ENCODE peak calls at places on chromosomes 12 and 14, in four cellular contexts. One of them, this sample, is unnamed.

GRCh38 chr14:95507174-95507573 is 9.3 kb downstream of the SYNE3 start:
- DNase-seq in left ventricle myocardium inferior: peak; percentile 64
- DNase-seq in CD4-positive, alpha-beta T cell: no peak
- DNase-seq in left lung: peak; percentile 80
- DNase-seq in this sample: peak; percentile 41

GRCh38 chr14:72682188-72682587 is 211.7 kb downstream of the DPF3 start:
- DNase-seq in left lung: no peak
- DNase-seq in left ventricle myocardium inferior: no peak
- DNase-seq in CD4-positive, alpha-beta T cell: no peak
- DNase-seq in this sample: no peak

GRCh38 chr12:104602426-104602825 is 145.7 kb downstream of the CHST11 start:
- DNase-seq in CD4-positive, alpha-beta T cell: no peak
- DNase-seq in left lung: no peak
- DNase-seq in left ventricle myocardium inferior: no peak
- DNase-seq in this sample: no peak

GRCh38 chr14:24429395-24430142 is at the start of the genes CBLN3 and KHNYN:
- DNase-seq in CD4-positive, alpha-beta T cell: peak; percentile 84
- DNase-seq in left lung: peak; percentile 97
- DNase-seq in left ventricle myocardium inferior: peak; percentile 93
- DNase-seq in this sample: peak; percentile 88

GRCh38 chr12:19404232-19404880 is 34.9 kb upstream of the AEBP2 start:
- DNase-seq in CD4-positive, alpha-beta T cell: no peak
- DNase-seq in left lung: no peak
- DNase-seq in left ventricle myocardium inferior: no peak
- DNase-seq in this sample: no peak

GRCh38 chr12:45379261-45379660 is 163.4 kb downstream of the ANO6 start:
- DNase-seq in CD4-positive, alpha-beta T cell: no peak
- DNase-seq in left lung: no peak
- DNase-seq in left ventricle myocardium inferior: no peak
- DNase-seq in this sample: no peak

GRCh38 chr12:108609535-108610335 is 11.9 kb upstream of the TMEM119 start:
- DNase-seq in left lung: peak; percentile 77
- DNase-seq in CD4-positive, alpha-beta T cell: no peak
- DNase-seq in left ventricle myocardium inferior: peak; percentile 81
- DNase-seq in this sample: no peak

GRCh38 chr14:77889971-77890442 is 90.1 kb downstream of the ADCK1 start:
- DNase-seq in left ventricle myocardium inferior: no peak
- DNase-seq in left lung: no peak
- DNase-seq in CD4-positive, alpha-beta T cell: no peak
- DNase-seq in this sample: no peak

GRCh38 chr12:27534060-27534764 is 10.2 kb downstream of the PPFIBP1 start:
- DNase-seq in left lung: no peak
- DNase-seq in left ventricle myocardium inferior: no peak
- DNase-seq in CD4-positive, alpha-beta T cell: no peak
- DNase-seq in this sample: no peak

GRCh38 chr12:53712059-53712643 is 15.1 kb downstream of the CALCOCO1 start:
- DNase-seq in CD4-positive, alpha-beta T cell: no peak
- DNase-seq in left lung: no peak
- DNase-seq in left ventricle myocardium inferior: no peak
- DNase-seq in this sample: no peak

GRCh38 chr12:76670776-76671175 is 93.1 kb upstream of the ZDHHC17 start:
- DNase-seq in CD4-positive, alpha-beta T cell: no peak
- DNase-seq in left lung: no peak
- DNase-seq in left ventricle myocardium inferior: no peak
- DNase-seq in this sample: no peak

GRCh38 chr12:99146730-99147129 is 500.8 kb upstream of the GARIN6 start:
- DNase-seq in left ventricle myocardium inferior: no peak
- DNase-seq in CD4-positive, alpha-beta T cell: no peak
- DNase-seq in left lung: no peak
- DNase-seq in this sample: no peak

GRCh38 chr12:14239935-14240872 is 125.3 kb upstream of the ATF7IP start:
- DNase-seq in left ventricle myocardium inferior: no peak
- DNase-seq in left lung: no peak
- DNase-seq in CD4-positive, alpha-beta T cell: peak; percentile 5
- DNase-seq in this sample: no peak

GRCh38 chr12:41510470-41510869 is 322.4 kb downstream of the PDZRN4 start:
- DNase-seq in left lung: no peak
- DNase-seq in CD4-positive, alpha-beta T cell: no peak
- DNase-seq in left ventricle myocardium inferior: no peak
- DNase-seq in this sample: no peak

GRCh38 chr12:57769594-57769993 is 2.3 kb downstream of the METTL1 start:
- DNase-seq in CD4-positive, alpha-beta T cell: no peak
- DNase-seq in left ventricle myocardium inferior: no peak
- DNase-seq in left lung: no peak
- DNase-seq in this sample: no peak

GRCh38 chr12:107525063-107525718 is 160.4 kb upstream of the PWP1 start:
- DNase-seq in left ventricle myocardium inferior: no peak
- DNase-seq in left lung: no peak
- DNase-seq in CD4-positive, alpha-beta T cell: no peak
- DNase-seq in this sample: no peak

GRCh38 chr12:11716794-11717532 is 67.5 kb downstream of the ETV6 start:
- DNase-seq in left ventricle myocardium inferior: no peak
- DNase-seq in CD4-positive, alpha-beta T cell: no peak
- DNase-seq in left lung: no peak
- DNase-seq in this sample: no peak

GRCh38 chr14:68783408-68784297 is 9.2 kb downstream of the ZFP36L1 start:
- DNase-seq in left ventricle myocardium inferior: no peak
- DNase-seq in left lung: no peak
- DNase-seq in CD4-positive, alpha-beta T cell: no peak
- DNase-seq in this sample: peak; percentile 59

GRCh38 chr12:67331828-67332227 is 62.7 kb downstream of the CAND1 start:
- DNase-seq in CD4-positive, alpha-beta T cell: no peak
- DNase-seq in left lung: no peak
- DNase-seq in left ventricle myocardium inferior: no peak
- DNase-seq in this sample: no peak

GRCh38 chr12:99852666-99853065 is 132.1 kb downstream of the ANKS1B start:
- DNase-seq in left ventricle myocardium inferior: no peak
- DNase-seq in CD4-positive, alpha-beta T cell: no peak
- DNase-seq in left lung: no peak
- DNase-seq in this sample: no peak

GRCh38 chr14:101969480-101969879 is 5.1 kb downstream of the DYNC1H1 start:
- DNase-seq in left ventricle myocardium inferior: no peak
- DNase-seq in left lung: no peak
- DNase-seq in CD4-positive, alpha-beta T cell: no peak
- DNase-seq in this sample: no peak

GRCh38 chr12:77648716-77649115 is 182.0 kb upstream of the NAV3 start:
- DNase-seq in left lung: no peak
- DNase-seq in CD4-positive, alpha-beta T cell: no peak
- DNase-seq in left ventricle myocardium inferior: no peak
- DNase-seq in this sample: no peak

GRCh38 chr14:92951912-92952471 is 29.0 kb downstream of the CHGA start:
- DNase-seq in left lung: peak; percentile 94
- DNase-seq in left ventricle myocardium inferior: peak; percentile 82
- DNase-seq in CD4-positive, alpha-beta T cell: peak; percentile 77
- DNase-seq in this sample: peak; percentile 94

GRCh38 chr12:95767703-95768102 is 22.9 kb downstream of the NTN4 start:
- DNase-seq in left ventricle myocardium inferior: no peak
- DNase-seq in left lung: no peak
- DNase-seq in CD4-positive, alpha-beta T cell: no peak
- DNase-seq in this sample: no peak

GRCh38 chr12:60101715-60102114 is 505.9 kb downstream of the SLC16A7 start:
- DNase-seq in left lung: no peak
- DNase-seq in CD4-positive, alpha-beta T cell: no peak
- DNase-seq in left ventricle myocardium inferior: no peak
- DNase-seq in this sample: no peak

GRCh38 chr14:34299360-34299759 is 162.7 kb downstream of the SPTSSA start:
- DNase-seq in CD4-positive, alpha-beta T cell: no peak
- DNase-seq in left lung: no peak
- DNase-seq in left ventricle myocardium inferior: no peak
- DNase-seq in this sample: no peak

GRCh38 chr12:91178801-91179200 is 3.8 kb downstream of the DCN start:
- DNase-seq in left lung: no peak
- DNase-seq in CD4-positive, alpha-beta T cell: no peak
- DNase-seq in left ventricle myocardium inferior: no peak
- DNase-seq in this sample: no peak

GRCh38 chr14:90301580-90302181 is 30.1 kb downstream of the NRDE2 start:
- DNase-seq in left ventricle myocardium inferior: no peak
- DNase-seq in CD4-positive, alpha-beta T cell: no peak
- DNase-seq in left lung: no peak
- DNase-seq in this sample: no peak

GRCh38 chr14:93105362-93105761 is 10.4 kb downstream of the ITPK1 start:
- DNase-seq in CD4-positive, alpha-beta T cell: no peak
- DNase-seq in left ventricle myocardium inferior: peak; percentile 44
- DNase-seq in left lung: peak; percentile 91
- DNase-seq in this sample: no peak

GRCh38 chr14:53516261-53516774 is 363.2 kb upstream of the DDHD1 start:
- DNase-seq in left ventricle myocardium inferior: no peak
- DNase-seq in CD4-positive, alpha-beta T cell: no peak
- DNase-seq in left lung: no peak
- DNase-seq in this sample: no peak

GRCh38 chr12:54549774-54550451 is 512 bp downstream of the PDE1B start:
- DNase-seq in CD4-positive, alpha-beta T cell: peak; percentile 12
- DNase-seq in left ventricle myocardium inferior: no peak
- DNase-seq in left lung: no peak
- DNase-seq in this sample: no peak

GRCh38 chr12:6275609-6276246 is 34.8 kb upstream of the PLEKHG6 start:
- DNase-seq in CD4-positive, alpha-beta T cell: no peak
- DNase-seq in left lung: peak; percentile 38
- DNase-seq in left ventricle myocardium inferior: no peak
- DNase-seq in this sample: no peak

GRCh38 chr12:121668750-121669524 is 517 bp downstream of the MORN3 start:
- DNase-seq in left lung: no peak
- DNase-seq in CD4-positive, alpha-beta T cell: peak; percentile 57
- DNase-seq in left ventricle myocardium inferior: no peak
- DNase-seq in this sample: no peak

GRCh38 chr12:103524238-103524875 is 28.6 kb upstream of the C12orf42 start:
- DNase-seq in CD4-positive, alpha-beta T cell: no peak
- DNase-seq in left ventricle myocardium inferior: no peak
- DNase-seq in left lung: no peak
- DNase-seq in this sample: no peak

GRCh38 chr14:69662636-69663321 is 51.4 kb downstream of the SUSD6 start:
- DNase-seq in left lung: no peak
- DNase-seq in CD4-positive, alpha-beta T cell: no peak
- DNase-seq in left ventricle myocardium inferior: no peak
- DNase-seq in this sample: no peak

DNA sequence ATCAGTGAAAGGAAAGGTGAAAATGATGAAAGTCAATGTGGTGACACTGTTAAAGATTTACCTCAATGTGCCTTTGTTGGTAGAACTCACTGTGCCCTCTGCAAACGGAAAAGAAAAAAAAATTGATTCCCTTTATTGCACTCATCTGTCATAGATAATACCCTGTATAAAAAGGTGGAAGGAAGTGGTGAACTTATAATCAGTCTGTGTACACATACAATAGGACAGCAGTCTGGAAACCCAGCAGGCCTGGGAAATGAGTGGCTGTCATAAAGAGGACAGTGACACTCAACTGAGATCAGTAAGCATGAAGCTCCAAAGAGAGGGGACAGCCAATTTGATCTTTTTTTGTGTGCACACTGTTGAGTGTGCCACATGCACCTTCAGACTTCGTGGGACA is 364.7 kb downstream of the NOVA1 start:
- DNase-seq in left lung: no peak
- DNase-seq in CD4-positive, alpha-beta T cell: no peak
- DNase-seq in left ventricle myocardium inferior: no peak
- DNase-seq in this sample: no peak
- H3K9me3 ChIP-seq in left lung: no peaks in the 10 kb centered on the region
- H3K9me3 ChIP-seq in CD4-positive, alpha-beta T cell: peaks cover 3% of the 10 kb centered on the region
- H3K9me3 ChIP-seq in left ventricle myocardium inferior: no peaks in the 10 kb centered on the region
- H3K9me3 ChIP-seq in this sample: no peaks in the 10 kb centered on the region

DNA sequence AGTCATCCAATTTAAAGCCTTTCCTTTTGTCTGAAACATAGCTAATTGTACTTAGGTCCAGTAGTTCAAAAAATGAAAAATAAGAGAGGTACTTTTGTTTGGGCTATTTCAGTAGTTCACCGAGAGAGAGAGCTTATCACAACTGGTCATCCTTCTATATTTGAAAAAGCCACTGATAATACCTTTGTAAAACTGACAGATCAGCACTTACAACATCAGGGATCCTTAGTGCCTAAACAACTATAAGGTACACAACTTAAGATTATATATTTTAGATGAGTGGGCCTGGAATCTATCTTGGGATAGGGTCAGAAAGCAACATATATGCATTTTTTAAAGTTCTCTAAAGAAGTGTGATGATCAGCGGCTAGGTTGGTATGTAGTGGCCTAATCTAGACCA is 97.9 kb downstream of the SOX5 start:
- DNase-seq in left ventricle myocardium inferior: no peak
- DNase-seq in left lung: no peak
- DNase-seq in CD4-positive, alpha-beta T cell: no peak
- DNase-seq in this sample: no peak
- TF ChIP-seq CTCF in left ventricle myocardium inferior: no peak
- TF ChIP-seq CTCF in left lung: no peak
- TF ChIP-seq CTCF in CD4-positive, alpha-beta T cell: no peak
- TF ChIP-seq CTCF in this sample: no peak

GRCh38 chr12:125412506-125412905 is 347.3 kb downstream of the AACS start:
- DNase-seq in CD4-positive, alpha-beta T cell: no peak
- DNase-seq in left lung: no peak
- DNase-seq in left ventricle myocardium inferior: no peak
- DNase-seq in this sample: no peak

GRCh38 chr12:125418902-125419564 is 353.8 kb downstream of the AACS start:
- DNase-seq in left lung: no peak
- DNase-seq in left ventricle myocardium inferior: no peak
- DNase-seq in CD4-positive, alpha-beta T cell: no peak
- DNase-seq in this sample: no peak

GRCh38 chr12:125417446-125417845 is 352.2 kb downstream of the AACS start:
- DNase-seq in left ventricle myocardium inferior: no peak
- DNase-seq in CD4-positive, alpha-beta T cell: no peak
- DNase-seq in left lung: no peak
- DNase-seq in this sample: no peak
- H3K9me3 ChIP-seq in left ventricle myocardium inferior: peaks cover 17% of the 10 kb centered on the region
- H3K9me3 ChIP-seq in CD4-positive, alpha-beta T cell: peaks cover 9% of the 10 kb centered on the region
- H3K9me3 ChIP-seq in left lung: no peaks in the 10 kb centered on the region
- H3K9me3 ChIP-seq in this sample: no peaks in the 10 kb centered on the region

GRCh38 chr12:49622501-49623141 is 740 bp upstream of the PRPF40B start:
- DNase-seq in left ventricle myocardium inferior: no peak
- DNase-seq in left lung: no peak
- DNase-seq in CD4-positive, alpha-beta T cell: peak; percentile 23
- DNase-seq in this sample: no peak

GRCh38 chr12:49621651-49622500 is 1.5 kb upstream of the PRPF40B start:
- DNase-seq in left ventricle myocardium inferior: no peak
- DNase-seq in left lung: no peak
- DNase-seq in CD4-positive, alpha-beta T cell: no peak
- DNase-seq in this sample: no peak

GRCh38 chr12:49626169-49626835 is 2.9 kb downstream of the PRPF40B start:
- DNase-seq in left lung: no peak
- DNase-seq in left ventricle myocardium inferior: no peak
- DNase-seq in CD4-positive, alpha-beta T cell: no peak
- DNase-seq in this sample: no peak

GRCh38 chr12:49624919-49625577 is 1.7 kb downstream of the PRPF40B start:
- DNase-seq in left ventricle myocardium inferior: no peak
- DNase-seq in left lung: no peak
- DNase-seq in CD4-positive, alpha-beta T cell: no peak
- DNase-seq in this sample: no peak

GRCh38 chr12:49623142-49623899 is at the start of gene PRPF40B:
- DNase-seq in left lung: peak; percentile 97
- DNase-seq in left ventricle myocardium inferior: peak; percentile 90
- DNase-seq in CD4-positive, alpha-beta T cell: peak; percentile 80
- DNase-seq in this sample: peak; percentile 95
- TF ChIP-seq CTCF in left lung: no peak
- TF ChIP-seq CTCF in left ventricle myocardium inferior: peak; percentile 58
- TF ChIP-seq CTCF in CD4-positive, alpha-beta T cell: peak; percentile 23
- TF ChIP-seq CTCF in this sample: peak; percentile 41

This sample was measured in pancreas.